ENCODE peak calls at places on chromosomes 4 and X, in seven cellular contexts. One of them, this sample, is unnamed.
A peak's percentile ranks its signal among the peaks of the same experiment; 100 is the strongest.

GRCh38 chr4:102168580-102168979 is 176.7 kb downstream of the SLC39A8 start:
- DNase-seq in fibroblast of lung: no peak
- DNase-seq in left ventricle myocardium inferior: no peak
- DNase-seq in astrocyte of the spinal cord: no peak
- DNase-seq in AG10803: no peak
- DNase-seq in BJ: no peak
- DNase-seq in transverse colon: no peak
- DNase-seq in this sample: no peak

GRCh38 chrX:94695910-94696309 is 1021.9 kb downstream of the FAM133A start:
- DNase-seq in fibroblast of lung: no peak
- DNase-seq in left ventricle myocardium inferior: no peak
- DNase-seq in astrocyte of the spinal cord: no peak
- DNase-seq in AG10803: no peak
- DNase-seq in BJ: no peak
- DNase-seq in transverse colon: no peak
- DNase-seq in this sample: no peak

GRCh38 chr4:5361968-5362367 is 310.7 kb downstream of the STK32B start:
- DNase-seq in fibroblast of lung: peak; percentile 35
- DNase-seq in left ventricle myocardium inferior: no peak
- DNase-seq in astrocyte of the spinal cord: peak; percentile 42
- DNase-seq in AG10803: no peak
- DNase-seq in BJ: no peak
- DNase-seq in transverse colon: no peak
- DNase-seq in this sample: peak; percentile 15

GRCh38 chr4:123116412-123116811 is 194.0 kb upstream of the NUDT6 start:
- DNase-seq in fibroblast of lung: peak; percentile 77
- DNase-seq in left ventricle myocardium inferior: no peak
- DNase-seq in astrocyte of the spinal cord: peak; percentile 19
- DNase-seq in AG10803: no peak
- DNase-seq in BJ: no peak
- DNase-seq in transverse colon: no peak
- DNase-seq in this sample: peak; percentile 38

GRCh38 chr4:126071346-126072333 is 756.9 kb downstream of the FAT4 start:
- DNase-seq in fibroblast of lung: peak; percentile 89
- DNase-seq in left ventricle myocardium inferior: no peak
- DNase-seq in astrocyte of the spinal cord: peak; percentile 91
- DNase-seq in AG10803: peak; percentile 80
- DNase-seq in BJ: no peak
- DNase-seq in transverse colon: no peak
- DNase-seq in this sample: peak; percentile 73

GRCh38 chrX:48835524-48836329 is at the start of gene PCSK1N:
- DNase-seq in fibroblast of lung: no peak
- DNase-seq in left ventricle myocardium inferior: no peak
- DNase-seq in astrocyte of the spinal cord: no peak
- DNase-seq in AG10803: no peak
- DNase-seq in BJ: no peak
- DNase-seq in transverse colon: no peak
- DNase-seq in this sample: no peak

GRCh38 chr4:154490589-154491340 is 834 bp downstream of the DCHS2 start:
- DNase-seq in fibroblast of lung: no peak
- DNase-seq in left ventricle myocardium inferior: no peak
- DNase-seq in astrocyte of the spinal cord: no peak
- DNase-seq in AG10803: no peak
- DNase-seq in BJ: no peak
- DNase-seq in transverse colon: peak; percentile 9
- DNase-seq in this sample: no peak

GRCh38 chr4:59307609-59308008 is 1892.5 kb upstream of the ADGRL3 start:
- DNase-seq in fibroblast of lung: no peak
- DNase-seq in left ventricle myocardium inferior: no peak
- DNase-seq in astrocyte of the spinal cord: no peak
- DNase-seq in AG10803: no peak
- DNase-seq in BJ: no peak
- DNase-seq in transverse colon: no peak
- DNase-seq in this sample: no peak

GRCh38 chrX:77160301-77160700 is 286.9 kb upstream of the FGF16 start:
- DNase-seq in fibroblast of lung: no peak
- DNase-seq in left ventricle myocardium inferior: no peak
- DNase-seq in astrocyte of the spinal cord: no peak
- DNase-seq in AG10803: no peak
- DNase-seq in BJ: no peak
- DNase-seq in transverse colon: no peak
- DNase-seq in this sample: peak; percentile 1

GRCh38 chrX:15566244-15566643 is 34.5 kb downstream of the ACE2 start:
- DNase-seq in fibroblast of lung: no peak
- DNase-seq in left ventricle myocardium inferior: no peak
- DNase-seq in astrocyte of the spinal cord: no peak
- DNase-seq in AG10803: no peak
- DNase-seq in BJ: no peak
- DNase-seq in transverse colon: no peak
- DNase-seq in this sample: no peak

GRCh38 chrX:149487292-149487691 is 17.8 kb downstream of the IDS start:
- DNase-seq in fibroblast of lung: no peak
- DNase-seq in left ventricle myocardium inferior: no peak
- DNase-seq in astrocyte of the spinal cord: no peak
- DNase-seq in AG10803: no peak
- DNase-seq in BJ: no peak
- DNase-seq in transverse colon: no peak
- DNase-seq in this sample: no peak

GRCh38 chrX:135973548-135974278 is at the start of gene MMGT1:
- DNase-seq in fibroblast of lung: peak; percentile 86
- DNase-seq in left ventricle myocardium inferior: peak; percentile 80
- DNase-seq in astrocyte of the spinal cord: peak; percentile 88
- DNase-seq in AG10803: peak; percentile 82
- DNase-seq in BJ: no peak
- DNase-seq in transverse colon: peak; percentile 85
- DNase-seq in this sample: peak; percentile 88

GRCh38 chr4:110586137-110586850 is 36.6 kb downstream of the PITX2 start:
- DNase-seq in fibroblast of lung: peak; percentile 78
- DNase-seq in left ventricle myocardium inferior: no peak
- DNase-seq in astrocyte of the spinal cord: peak; percentile 83
- DNase-seq in AG10803: peak; percentile 81
- DNase-seq in BJ: peak; percentile 4
- DNase-seq in transverse colon: no peak
- DNase-seq in this sample: peak; percentile 75

GRCh38 chrX:42362219-42362618 is 415.7 kb downstream of the PPP1R2C start:
- DNase-seq in fibroblast of lung: no peak
- DNase-seq in left ventricle myocardium inferior: no peak
- DNase-seq in astrocyte of the spinal cord: no peak
- DNase-seq in AG10803: no peak
- DNase-seq in BJ: no peak
- DNase-seq in transverse colon: no peak
- DNase-seq in this sample: no peak
- H3K4me3 ChIP-seq in fibroblast of lung: no peak overlapping the region
- H3K4me3 ChIP-seq in left ventricle myocardium inferior: no peak overlapping the region
- H3K4me3 ChIP-seq in astrocyte of the spinal cord: no peak overlapping the region
- H3K4me3 ChIP-seq in AG10803: no peak overlapping the region
- H3K4me3 ChIP-seq in BJ: no peak overlapping the region
- H3K4me3 ChIP-seq in transverse colon: no peak overlapping the region
- H3K4me3 ChIP-seq in this sample: no peak overlapping the region

DNA sequence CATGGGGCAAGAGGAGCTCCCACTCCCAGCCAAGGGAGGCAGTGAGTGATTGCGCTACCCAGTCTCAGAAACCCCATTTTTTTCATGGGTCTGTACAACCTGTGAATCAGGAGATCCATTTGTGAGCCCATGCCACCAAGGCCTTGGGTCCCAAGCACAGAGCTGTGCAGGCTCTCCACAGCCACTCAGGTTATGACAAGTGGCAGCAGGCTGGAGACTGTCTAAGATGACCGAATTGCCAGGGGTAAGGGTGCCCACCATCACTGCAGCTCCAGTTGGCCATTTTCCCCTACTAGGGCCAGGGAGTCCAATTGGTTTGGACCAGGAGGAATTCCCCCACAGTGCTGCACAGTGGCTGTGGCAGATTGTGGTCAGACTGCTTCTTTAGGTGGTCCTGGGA is 407.5 kb upstream of the KLHL4 start:
- DNase-seq in fibroblast of lung: no peak
- DNase-seq in left ventricle myocardium inferior: no peak
- DNase-seq in astrocyte of the spinal cord: no peak
- DNase-seq in AG10803: no peak
- DNase-seq in BJ: no peak
- DNase-seq in transverse colon: no peak
- DNase-seq in this sample: no peak
- TF ChIP-seq CTCF in fibroblast of lung: no peak
- TF ChIP-seq CTCF in left ventricle myocardium inferior: no peak
- TF ChIP-seq CTCF in astrocyte of the spinal cord: no peak
- TF ChIP-seq CTCF in AG10803: no peak
- TF ChIP-seq CTCF in BJ: no peak
- TF ChIP-seq CTCF in transverse colon: no peak
- TF ChIP-seq CTCF in this sample: no peak

GRCh38 chr4:79652726-79653125 is 244.7 kb upstream of the GK2 start:
- DNase-seq in fibroblast of lung: no peak
- DNase-seq in left ventricle myocardium inferior: no peak
- DNase-seq in astrocyte of the spinal cord: no peak
- DNase-seq in AG10803: no peak
- DNase-seq in BJ: no peak
- DNase-seq in transverse colon: no peak
- DNase-seq in this sample: no peak
- H3K4me3 ChIP-seq in fibroblast of lung: no peak overlapping the region
- H3K4me3 ChIP-seq in left ventricle myocardium inferior: no peak overlapping the region
- H3K4me3 ChIP-seq in astrocyte of the spinal cord: no peak overlapping the region
- H3K4me3 ChIP-seq in AG10803: no peak overlapping the region
- H3K4me3 ChIP-seq in BJ: no peak overlapping the region
- H3K4me3 ChIP-seq in transverse colon: no peak overlapping the region
- H3K4me3 ChIP-seq in this sample: no peak overlapping the region

DNA sequence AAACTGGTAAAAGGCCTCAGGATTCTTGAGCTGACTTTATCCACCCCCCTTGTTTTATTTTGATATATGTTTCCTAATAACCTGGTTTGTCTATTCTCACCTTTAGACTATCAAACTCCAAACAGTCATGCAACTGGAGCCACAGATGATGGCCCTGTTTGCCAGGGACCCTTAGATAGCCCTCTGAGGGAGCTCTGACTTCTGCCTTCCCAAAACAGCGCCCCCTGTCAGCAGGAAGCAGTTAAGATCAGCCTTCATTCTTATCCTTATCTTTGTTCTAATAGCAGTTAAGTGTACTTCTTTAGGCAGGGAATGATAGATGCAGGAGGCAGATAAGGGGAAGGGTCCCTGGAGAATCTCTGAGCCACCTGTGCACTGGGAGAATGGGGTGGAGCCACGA is 27.5 kb upstream of the CXCL13 start:
- DNase-seq in fibroblast of lung: no peak
- DNase-seq in left ventricle myocardium inferior: no peak
- DNase-seq in astrocyte of the spinal cord: no peak
- DNase-seq in AG10803: no peak
- DNase-seq in BJ: no peak
- DNase-seq in transverse colon: no peak
- DNase-seq in this sample: no peak
- TF ChIP-seq CTCF in fibroblast of lung: no peak
- TF ChIP-seq CTCF in left ventricle myocardium inferior: no peak
- TF ChIP-seq CTCF in astrocyte of the spinal cord: no peak
- TF ChIP-seq CTCF in AG10803: no peak
- TF ChIP-seq CTCF in BJ: peak; percentile 5
- TF ChIP-seq CTCF in transverse colon: no peak
- TF ChIP-seq CTCF in this sample: no peak

GRCh38 chr4:25875281-25875745 is 12.5 kb upstream of the SEL1L3 start:
- DNase-seq in fibroblast of lung: no peak
- DNase-seq in left ventricle myocardium inferior: no peak
- DNase-seq in astrocyte of the spinal cord: no peak
- DNase-seq in AG10803: no peak
- DNase-seq in BJ: no peak
- DNase-seq in transverse colon: peak; percentile 40
- DNase-seq in this sample: no peak
- H3K4me3 ChIP-seq in fibroblast of lung: no peak overlapping the region
- H3K4me3 ChIP-seq in left ventricle myocardium inferior: no peak overlapping the region
- H3K4me3 ChIP-seq in astrocyte of the spinal cord: no peak overlapping the region
- H3K4me3 ChIP-seq in AG10803: no peak overlapping the region
- H3K4me3 ChIP-seq in BJ: no peak overlapping the region
- H3K4me3 ChIP-seq in transverse colon: no peak overlapping the region
- H3K4me3 ChIP-seq in this sample: no peak overlapping the region

DNA sequence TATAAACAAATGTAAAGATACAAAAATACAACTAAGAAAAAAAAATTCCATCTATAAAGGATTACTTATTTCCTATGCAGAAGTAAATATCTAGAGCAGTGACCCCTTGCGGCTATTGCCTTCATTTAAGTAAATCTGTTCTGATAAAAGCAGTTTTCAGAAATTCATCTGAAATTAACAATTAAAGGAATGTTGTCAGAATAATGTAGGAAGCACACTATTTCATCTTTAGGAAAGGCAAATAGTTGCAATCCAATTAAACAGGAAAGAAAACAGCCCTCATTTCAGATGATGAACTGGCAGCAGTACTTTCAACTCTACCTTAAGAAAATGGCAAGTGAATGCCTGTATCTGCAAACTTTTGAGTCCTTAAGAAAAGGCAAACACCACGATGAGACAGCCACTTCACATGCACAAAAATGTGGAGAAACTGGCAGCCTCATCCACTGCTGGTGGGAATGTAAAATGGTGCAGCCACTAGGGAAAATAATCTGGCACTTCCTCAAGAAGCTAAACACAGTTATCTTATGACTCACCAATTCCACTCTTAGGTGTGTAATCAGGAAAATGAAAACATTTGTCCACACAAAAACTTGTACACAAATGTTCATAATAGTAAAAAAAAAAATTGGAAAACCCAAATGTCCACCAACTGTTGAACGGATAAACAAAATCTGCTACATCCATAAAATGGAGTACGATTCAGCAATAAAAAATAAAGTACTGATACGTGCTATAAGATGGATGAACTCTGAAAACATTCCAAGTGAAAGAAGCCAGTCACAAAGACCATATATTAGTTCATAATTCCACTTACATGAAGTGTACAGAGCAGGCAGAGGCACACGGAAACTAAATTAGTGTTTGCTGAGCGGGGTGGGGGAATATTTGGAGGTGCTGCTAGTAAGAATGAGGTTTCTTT is 2.0 kb upstream of the THAP9 start:
- DNase-seq in fibroblast of lung: peak; percentile 82
- DNase-seq in left ventricle myocardium inferior: no peak
- DNase-seq in astrocyte of the spinal cord: peak; percentile 88
- DNase-seq in AG10803: peak; percentile 94
- DNase-seq in BJ: peak; percentile 53
- DNase-seq in transverse colon: no peak
- DNase-seq in this sample: peak; percentile 93
- TF ChIP-seq CTCF in fibroblast of lung: peak; percentile 12
- TF ChIP-seq CTCF in left ventricle myocardium inferior: peak; percentile 35
- TF ChIP-seq CTCF in astrocyte of the spinal cord: peak; percentile 40
- TF ChIP-seq CTCF in AG10803: peak; percentile 48
- TF ChIP-seq CTCF in BJ: peak; percentile 38
- TF ChIP-seq CTCF in transverse colon: peak; percentile 40
- TF ChIP-seq CTCF in this sample: peak; percentile 22

GRCh38 chr4:14178421-14178820 is 550.9 kb upstream of the BOD1L1 start:
- DNase-seq in fibroblast of lung: peak; percentile 50
- DNase-seq in left ventricle myocardium inferior: no peak
- DNase-seq in astrocyte of the spinal cord: peak; percentile 46
- DNase-seq in AG10803: peak; percentile 41
- DNase-seq in BJ: no peak
- DNase-seq in transverse colon: no peak
- DNase-seq in this sample: peak; percentile 72
- H3K4me3 ChIP-seq in fibroblast of lung: no peak overlapping the region
- H3K4me3 ChIP-seq in left ventricle myocardium inferior: no peak overlapping the region
- H3K4me3 ChIP-seq in astrocyte of the spinal cord: no peak overlapping the region
- H3K4me3 ChIP-seq in AG10803: no peak overlapping the region
- H3K4me3 ChIP-seq in BJ: no peak overlapping the region
- H3K4me3 ChIP-seq in transverse colon: no peak overlapping the region
- H3K4me3 ChIP-seq in this sample: no peak overlapping the region